ENCODE peak calls at places on chromosomes 5 and 9, in six cellular contexts. W is Panc1, T is HCT116, O is K562, G is A549, F is HepG2. J is an unnamed sample.

GRCh38 chr5:115354246-115354645 is 57.8 kb upstream of the CCDC112 start:
- DNase-seq in W (no peak), T (no peak), O (no peak), G (no peak), F (no peak), J (no peak)

GRCh38 chr5:33310471-33310870 is 130.3 kb upstream of the TARS1 start:
- DNase-seq in W (no peak), T (no peak), O (no peak), G (no peak), F (no peak), J (no peak)

GRCh38 chr5:94562327-94562971 is 56.0 kb downstream of the KIAA0825 start:
- DNase-seq in W (no peak), T (no peak), O (no peak), G (no peak), F (no peak), J (no peak)

GRCh38 chr9:86200599-86201162 is 58.8 kb downstream of the C9orf153 start:
- DNase-seq in W (no peak), T (no peak), O (no peak), G (no peak), F (no peak), J (no peak)

GRCh38 chr9:112224401-112225289 is 49.5 kb upstream of the SUSD1 start:
- DNase-seq in W (no peak), T (no peak), O (no peak), G (no peak), F (no peak), J (no peak)

GRCh38 chr9:36891341-36891811 is 142.7 kb downstream of the PAX5 start:
- DNase-seq in W (no peak), T (no peak), O (no peak), G (no peak), F (no peak), J (no peak)

GRCh38 chr9:31519011-31519410 is 865.4 kb upstream of the ACO1 start:
- DNase-seq in W (no peak), T (no peak), O (no peak), G (no peak), F (peak; percentile 5), J (peak; percentile 45)

GRCh38 chr9:94212091-94212490 is 47.0 kb upstream of the ZNF169 start:
- DNase-seq in W (no peak), T (no peak), O (peak; percentile 32), G (no peak), F (no peak), J (no peak)

GRCh38 chr5:128774605-128775004 is 190.7 kb upstream of the SLC27A6 start:
- DNase-seq in W (no peak), T (no peak), O (no peak), G (no peak), F (no peak), J (no peak)

GRCh38 chr9:110356639-110357038 is 19.0 kb upstream of the TXNDC8 start:
- DNase-seq in W (no peak), T (no peak), O (no peak), G (no peak), F (no peak), J (no peak)
- H3K4me3 ChIP-seq in W (no peak overlapping the region), T (no peak overlapping the region), O (no peak overlapping the region), G (no peak overlapping the region), F (no peak overlapping the region), J (no peak overlapping the region)

DNA sequence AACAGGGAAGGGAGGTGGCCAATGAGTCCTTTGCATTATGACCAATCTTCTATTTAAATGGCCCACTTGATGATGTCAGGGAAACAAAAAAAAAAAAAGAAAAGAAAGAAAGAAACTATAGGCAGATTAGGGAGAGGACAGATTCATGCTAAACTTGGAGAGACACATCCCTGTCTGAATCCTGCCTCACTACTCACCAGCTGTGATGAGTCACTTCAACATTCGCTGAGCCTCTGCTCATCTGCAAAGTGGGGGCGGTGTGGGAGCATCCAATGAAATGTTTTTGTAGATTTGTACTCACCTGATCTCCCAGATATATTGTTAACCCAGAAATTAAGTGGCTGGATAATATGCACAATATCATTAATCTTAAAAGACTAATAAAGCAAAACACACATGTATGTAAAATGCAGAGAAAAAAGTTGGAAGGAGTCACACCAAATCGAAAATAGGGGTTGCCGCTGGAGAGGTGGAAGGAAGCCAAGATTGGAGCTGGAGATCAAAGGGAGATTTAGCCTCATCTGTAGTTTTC is 17.1 kb upstream of the ERGIC1 start:
- DNase-seq in W (no peak), T (no peak), O (peak; percentile 52), G (peak; percentile 77), F (no peak), J (no peak)
- TF ChIP-seq REST in W (no peak), T (no peak), O (no peak), G (no peak), F (no peak), J (no peak)

GRCh38 chr5:27868292-27868691 is 829.9 kb upstream of the CDH9 start:
- DNase-seq in W (no peak), T (no peak), O (no peak), G (no peak), F (no peak), J (no peak)
- H3K4me1 ChIP-seq in W (no peaks in the 10 kb centered on the region), T (no peaks in the 10 kb centered on the region), O (no peaks in the 10 kb centered on the region), G (no peaks in the 10 kb centered on the region), F (no peaks in the 10 kb centered on the region), J (no peaks in the 10 kb centered on the region)

GRCh38 chr5:139745121-139745799 is 50.3 kb upstream of the PSD2 start:
- DNase-seq in W (no peak), T (peak; percentile 29), O (peak; percentile 76), G (peak; percentile 82), F (no peak), J (no peak)

GRCh38 chr5:139744471-139745120 is 51.0 kb upstream of the PSD2 start:
- DNase-seq in W (no peak), T (no peak), O (no peak), G (no peak), F (no peak), J (no peak)

GRCh38 chr5:139742173-139742903 is 53.3 kb upstream of the PSD2 start:
- DNase-seq in W (no peak), T (no peak), O (no peak), G (no peak), F (peak; percentile 69), J (no peak)

GRCh38 chr5:139743001-139743771 is 52.4 kb upstream of the PSD2 start:
- DNase-seq in W (no peak), T (no peak), O (no peak), G (no peak), F (no peak), J (no peak)

DNA sequence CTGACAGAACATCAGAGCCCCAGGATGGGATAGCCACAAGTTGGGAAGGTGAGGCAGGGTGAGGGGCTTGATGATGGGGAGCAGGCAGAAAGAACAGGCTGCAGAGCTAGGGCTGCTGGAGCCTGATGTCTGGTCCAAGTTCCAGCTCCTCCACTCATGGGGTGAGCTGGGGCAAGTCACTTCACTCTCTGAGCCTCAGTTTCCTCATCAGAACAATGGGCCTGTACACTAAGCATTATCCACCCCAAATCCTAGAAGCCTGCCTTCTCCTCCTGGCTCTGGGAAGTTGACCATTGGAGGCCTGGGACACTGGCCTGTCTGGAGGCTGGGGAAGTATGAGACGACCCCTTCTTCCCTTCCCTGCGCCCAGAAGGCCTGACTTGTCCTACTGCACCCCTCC is 51.8 kb upstream of the PSD2 start:
- DNase-seq in W (no peak), T (no peak), O (no peak), G (no peak), F (no peak), J (no peak)
- H3K4me3 ChIP-seq in W (no peak overlapping the region), T (no peak overlapping the region), O (no peak overlapping the region), G (no peak overlapping the region), F (no peak overlapping the region), J (no peak overlapping the region)

GRCh38 chr9:121995997-121996396 is 97.1 kb downstream of the TTLL11 start:
- DNase-seq in W (no peak), T (no peak), O (no peak), G (no peak), F (no peak), J (no peak)

GRCh38 chr9:121989010-121989409 is 104.1 kb downstream of the TTLL11 start:
- DNase-seq in W (no peak), T (no peak), O (no peak), G (no peak), F (no peak), J (peak; percentile 83)

GRCh38 chr9:121991305-121991661 is 101.8 kb downstream of the TTLL11 start:
- DNase-seq in W (no peak), T (no peak), O (no peak), G (no peak), F (no peak), J (no peak)

GRCh38 chr9:121990600-121991304 is 102.4 kb downstream of the TTLL11 start:
- DNase-seq in W (no peak), T (no peak), O (no peak), G (no peak), F (peak; percentile 62), J (no peak)

DNA sequence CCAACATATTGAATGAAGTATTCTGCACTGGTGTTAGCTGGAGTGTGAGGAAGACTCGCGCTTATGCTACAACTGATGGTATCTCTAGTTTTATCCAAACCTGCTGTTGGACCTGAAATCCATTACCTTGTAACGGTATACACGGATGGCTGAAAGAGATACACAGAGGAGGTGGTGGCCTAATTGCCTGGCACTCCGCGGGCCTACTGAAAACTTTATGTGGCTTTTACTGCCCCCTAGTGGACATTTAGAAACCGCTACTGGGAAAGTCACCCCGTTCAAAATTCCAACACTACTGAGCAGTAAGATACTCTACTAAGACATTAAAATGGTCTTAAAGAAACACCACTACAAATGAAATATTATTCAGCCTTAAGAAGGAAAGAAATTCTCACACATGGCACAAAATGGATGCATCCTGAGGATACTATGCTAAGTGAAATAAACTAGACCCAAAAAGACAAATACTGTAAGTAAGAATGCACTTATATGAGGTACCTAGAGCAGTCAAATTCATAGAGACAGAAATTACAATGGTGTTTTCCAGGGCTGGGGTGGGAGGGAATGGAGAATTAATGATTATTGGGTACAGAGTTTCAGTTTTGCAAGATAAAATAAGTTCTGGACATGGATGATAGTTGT is 100.4 kb downstream of the TTLL11 start:
- DNase-seq in W (peak; percentile 22), T (peak; percentile 69), O (peak; percentile 74), G (peak; percentile 69), F (peak; percentile 65), J (peak; percentile 96)
- TF ChIP-seq REST in W (no peak), T (no peak), O (no peak), G (no peak), F (no peak), J (no peak)

DNA sequence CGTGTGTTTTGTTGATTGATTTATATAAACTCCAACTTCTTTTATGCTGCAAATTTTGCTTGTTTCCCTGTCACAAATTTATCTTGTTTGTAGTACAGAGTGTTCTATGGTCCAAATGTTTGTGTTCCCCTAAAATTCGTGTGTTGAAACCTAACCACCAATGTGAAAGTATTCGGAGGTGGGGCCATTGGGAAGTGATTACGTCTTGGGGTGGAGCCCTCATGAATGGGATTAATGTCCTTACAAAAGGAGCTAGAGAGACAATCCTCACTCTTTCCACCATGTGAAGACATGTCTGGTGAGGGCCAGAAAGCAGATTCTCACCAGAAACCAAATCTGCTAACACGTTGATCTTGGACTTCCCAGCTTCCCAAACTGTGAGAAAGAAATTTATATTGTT is 262.0 kb downstream of the MAN2A1 start:
- DNase-seq in W (no peak), T (no peak), O (no peak), G (no peak), F (no peak), J (no peak)
- H3K4me1 ChIP-seq in W (no peaks in the 10 kb centered on the region), T (no peaks in the 10 kb centered on the region), O (no peaks in the 10 kb centered on the region), G (no peaks in the 10 kb centered on the region), F (peaks cover 1% of the 10 kb centered on the region), J (no peaks in the 10 kb centered on the region)